ENCODE peak calls at places on chromosome 12, in ten cellular contexts. One of them, this sample, is unnamed.

GRCh38 chr12:46101121-46101869 is 110.9 kb upstream of the SCAF11 start:
- DNase-seq in Peyer's patch: no peak
- DNase-seq in COR-L47: peak; percentile 15
- DNase-seq in choroid plexus epithelial cell: no peak
- DNase-seq in breast epithelium: no peak
- DNase-seq in stomach: no peak
- DNase-seq in activated CD4-positive, CD25-positive, alpha-beta regulatory T cell treated with anti-CD3 and anti-CD28 coated beads, Interleukin-2, amount 50 U/mL, for 72 hours: no peak
- DNase-seq in tibial artery: no peak
- DNase-seq in AML-193: no peak
- DNase-seq in A172: peak; percentile 25
- DNase-seq in this sample: no peak

GRCh38 chr12:114666746-114667668 is 17.0 kb downstream of the TBX3 start:
- DNase-seq in breast epithelium: no peak
- DNase-seq in activated CD4-positive, CD25-positive, alpha-beta regulatory T cell treated with anti-CD3 and anti-CD28 coated beads, Interleukin-2, amount 50 U/mL, for 72 hours: no peak
- DNase-seq in Peyer's patch: no peak
- DNase-seq in choroid plexus epithelial cell: no peak
- DNase-seq in COR-L47: no peak
- DNase-seq in AML-193: no peak
- DNase-seq in A172: no peak
- DNase-seq in tibial artery: no peak
- DNase-seq in stomach: no peak
- DNase-seq in this sample: no peak

GRCh38 chr12:84862190-84862589 is 50.4 kb downstream of the SLC6A15 start:
- DNase-seq in breast epithelium: no peak
- DNase-seq in Peyer's patch: no peak
- DNase-seq in tibial artery: no peak
- DNase-seq in choroid plexus epithelial cell: no peak
- DNase-seq in stomach: no peak
- DNase-seq in A172: peak; percentile 4
- DNase-seq in COR-L47: no peak
- DNase-seq in AML-193: no peak
- DNase-seq in activated CD4-positive, CD25-positive, alpha-beta regulatory T cell treated with anti-CD3 and anti-CD28 coated beads, Interleukin-2, amount 50 U/mL, for 72 hours: no peak
- DNase-seq in this sample: no peak

GRCh38 chr12:111570090-111570961 is 28.8 kb downstream of the ATXN2 start:
- DNase-seq in activated CD4-positive, CD25-positive, alpha-beta regulatory T cell treated with anti-CD3 and anti-CD28 coated beads, Interleukin-2, amount 50 U/mL, for 72 hours: no peak
- DNase-seq in A172: peak; percentile 85
- DNase-seq in choroid plexus epithelial cell: peak; percentile 80
- DNase-seq in AML-193: no peak
- DNase-seq in breast epithelium: no peak
- DNase-seq in tibial artery: no peak
- DNase-seq in Peyer's patch: no peak
- DNase-seq in COR-L47: no peak
- DNase-seq in stomach: no peak
- DNase-seq in this sample: no peak

GRCh38 chr12:87280356-87280755 is 748.8 kb downstream of the C12orf50 start:
- DNase-seq in A172: no peak
- DNase-seq in activated CD4-positive, CD25-positive, alpha-beta regulatory T cell treated with anti-CD3 and anti-CD28 coated beads, Interleukin-2, amount 50 U/mL, for 72 hours: no peak
- DNase-seq in choroid plexus epithelial cell: no peak
- DNase-seq in COR-L47: no peak
- DNase-seq in stomach: no peak
- DNase-seq in Peyer's patch: no peak
- DNase-seq in breast epithelium: no peak
- DNase-seq in AML-193: no peak
- DNase-seq in tibial artery: no peak
- DNase-seq in this sample: no peak

GRCh38 chr12:109770861-109771670 is 57.4 kb downstream of the FAM222A start:
- DNase-seq in COR-L47: no peak
- DNase-seq in stomach: peak; percentile 17
- DNase-seq in Peyer's patch: no peak
- DNase-seq in breast epithelium: no peak
- DNase-seq in choroid plexus epithelial cell: no peak
- DNase-seq in AML-193: no peak
- DNase-seq in tibial artery: peak; percentile 39
- DNase-seq in A172: no peak
- DNase-seq in activated CD4-positive, CD25-positive, alpha-beta regulatory T cell treated with anti-CD3 and anti-CD28 coated beads, Interleukin-2, amount 50 U/mL, for 72 hours: peak; percentile 21
- DNase-seq in this sample: peak; percentile 23

GRCh38 chr12:54661048-54661447 is 12.9 kb upstream of the DCD start:
- DNase-seq in A172: no peak
- DNase-seq in breast epithelium: no peak
- DNase-seq in choroid plexus epithelial cell: no peak
- DNase-seq in activated CD4-positive, CD25-positive, alpha-beta regulatory T cell treated with anti-CD3 and anti-CD28 coated beads, Interleukin-2, amount 50 U/mL, for 72 hours: no peak
- DNase-seq in tibial artery: no peak
- DNase-seq in AML-193: no peak
- DNase-seq in stomach: no peak
- DNase-seq in Peyer's patch: no peak
- DNase-seq in COR-L47: no peak
- DNase-seq in this sample: no peak

GRCh38 chr12:105485321-105485910 is 154.9 kb downstream of the C12orf75 start:
- DNase-seq in choroid plexus epithelial cell: peak; percentile 94
- DNase-seq in COR-L47: no peak
- DNase-seq in AML-193: no peak
- DNase-seq in Peyer's patch: no peak
- DNase-seq in tibial artery: no peak
- DNase-seq in breast epithelium: no peak
- DNase-seq in A172: peak; percentile 67
- DNase-seq in stomach: no peak
- DNase-seq in activated CD4-positive, CD25-positive, alpha-beta regulatory T cell treated with anti-CD3 and anti-CD28 coated beads, Interleukin-2, amount 50 U/mL, for 72 hours: no peak
- DNase-seq in this sample: no peak

GRCh38 chr12:102396276-102396675 is 84.1 kb downstream of the IGF1 start:
- DNase-seq in A172: no peak
- DNase-seq in activated CD4-positive, CD25-positive, alpha-beta regulatory T cell treated with anti-CD3 and anti-CD28 coated beads, Interleukin-2, amount 50 U/mL, for 72 hours: no peak
- DNase-seq in choroid plexus epithelial cell: no peak
- DNase-seq in AML-193: no peak
- DNase-seq in stomach: no peak
- DNase-seq in Peyer's patch: no peak
- DNase-seq in tibial artery: no peak
- DNase-seq in COR-L47: no peak
- DNase-seq in breast epithelium: no peak
- DNase-seq in this sample: no peak

GRCh38 chr12:93300611-93301021 is 77.1 kb upstream of the NUDT4 start:
- DNase-seq in stomach: no peak
- DNase-seq in AML-193: no peak
- DNase-seq in choroid plexus epithelial cell: no peak
- DNase-seq in Peyer's patch: no peak
- DNase-seq in activated CD4-positive, CD25-positive, alpha-beta regulatory T cell treated with anti-CD3 and anti-CD28 coated beads, Interleukin-2, amount 50 U/mL, for 72 hours: no peak
- DNase-seq in A172: no peak
- DNase-seq in breast epithelium: no peak
- DNase-seq in tibial artery: no peak
- DNase-seq in COR-L47: no peak
- DNase-seq in this sample: no peak

GRCh38 chr12:66459944-66460482 is 157.7 kb downstream of the HELB start:
- DNase-seq in breast epithelium: no peak
- DNase-seq in activated CD4-positive, CD25-positive, alpha-beta regulatory T cell treated with anti-CD3 and anti-CD28 coated beads, Interleukin-2, amount 50 U/mL, for 72 hours: no peak
- DNase-seq in COR-L47: no peak
- DNase-seq in choroid plexus epithelial cell: no peak
- DNase-seq in Peyer's patch: no peak
- DNase-seq in stomach: no peak
- DNase-seq in AML-193: no peak
- DNase-seq in tibial artery: no peak
- DNase-seq in A172: no peak
- DNase-seq in this sample: no peak

GRCh38 chr12:133081408-133081806 is 684 bp downstream of the ZNF140 start:
- DNase-seq in AML-193: no peak
- DNase-seq in COR-L47: no peak
- DNase-seq in activated CD4-positive, CD25-positive, alpha-beta regulatory T cell treated with anti-CD3 and anti-CD28 coated beads, Interleukin-2, amount 50 U/mL, for 72 hours: no peak
- DNase-seq in A172: no peak
- DNase-seq in stomach: no peak
- DNase-seq in breast epithelium: no peak
- DNase-seq in tibial artery: no peak
- DNase-seq in choroid plexus epithelial cell: no peak
- DNase-seq in Peyer's patch: no peak
- DNase-seq in this sample: no peak

GRCh38 chr12:51470116-51470515 is 45.5 kb downstream of the SLC4A8 start:
- DNase-seq in A172: no peak
- DNase-seq in COR-L47: no peak
- DNase-seq in activated CD4-positive, CD25-positive, alpha-beta regulatory T cell treated with anti-CD3 and anti-CD28 coated beads, Interleukin-2, amount 50 U/mL, for 72 hours: no peak
- DNase-seq in tibial artery: no peak
- DNase-seq in breast epithelium: no peak
- DNase-seq in choroid plexus epithelial cell: no peak
- DNase-seq in stomach: no peak
- DNase-seq in Peyer's patch: no peak
- DNase-seq in AML-193: no peak
- DNase-seq in this sample: no peak

GRCh38 chr12:75585309-75585708 is 73.9 kb upstream of the KRR1 start:
- DNase-seq in A172: peak; percentile 83
- DNase-seq in activated CD4-positive, CD25-positive, alpha-beta regulatory T cell treated with anti-CD3 and anti-CD28 coated beads, Interleukin-2, amount 50 U/mL, for 72 hours: no peak
- DNase-seq in stomach: no peak
- DNase-seq in breast epithelium: no peak
- DNase-seq in COR-L47: no peak
- DNase-seq in choroid plexus epithelial cell: peak; percentile 74
- DNase-seq in AML-193: no peak
- DNase-seq in tibial artery: no peak
- DNase-seq in Peyer's patch: no peak
- DNase-seq in this sample: no peak

GRCh38 chr12:62834971-62835547 is 99.9 kb downstream of the PPM1H start:
- DNase-seq in activated CD4-positive, CD25-positive, alpha-beta regulatory T cell treated with anti-CD3 and anti-CD28 coated beads, Interleukin-2, amount 50 U/mL, for 72 hours: no peak
- DNase-seq in AML-193: no peak
- DNase-seq in Peyer's patch: no peak
- DNase-seq in choroid plexus epithelial cell: peak; percentile 51
- DNase-seq in A172: peak; percentile 73
- DNase-seq in COR-L47: no peak
- DNase-seq in stomach: no peak
- DNase-seq in breast epithelium: no peak
- DNase-seq in tibial artery: no peak
- DNase-seq in this sample: no peak

GRCh38 chr12:118034429-118035193 is 18.1 kb downstream of the RFC5 start:
- DNase-seq in breast epithelium: no peak
- DNase-seq in Peyer's patch: no peak
- DNase-seq in tibial artery: no peak
- DNase-seq in choroid plexus epithelial cell: peak; percentile 68
- DNase-seq in stomach: no peak
- DNase-seq in AML-193: no peak
- DNase-seq in activated CD4-positive, CD25-positive, alpha-beta regulatory T cell treated with anti-CD3 and anti-CD28 coated beads, Interleukin-2, amount 50 U/mL, for 72 hours: no peak
- DNase-seq in COR-L47: peak; percentile 26
- DNase-seq in A172: peak; percentile 45
- DNase-seq in this sample: no peak

GRCh38 chr12:49201595-49202295 is 12.9 kb upstream of the TUBA1A start:
- DNase-seq in breast epithelium: no peak
- DNase-seq in Peyer's patch: no peak
- DNase-seq in tibial artery: peak; percentile 28
- DNase-seq in COR-L47: peak; percentile 70
- DNase-seq in activated CD4-positive, CD25-positive, alpha-beta regulatory T cell treated with anti-CD3 and anti-CD28 coated beads, Interleukin-2, amount 50 U/mL, for 72 hours: no peak
- DNase-seq in choroid plexus epithelial cell: peak; percentile 91
- DNase-seq in AML-193: no peak
- DNase-seq in stomach: no peak
- DNase-seq in A172: peak; percentile 37
- DNase-seq in this sample: no peak

GRCh38 chr12:81080431-81080983 is 2.6 kb downstream of the ACSS3 start:
- DNase-seq in COR-L47: no peak
- DNase-seq in activated CD4-positive, CD25-positive, alpha-beta regulatory T cell treated with anti-CD3 and anti-CD28 coated beads, Interleukin-2, amount 50 U/mL, for 72 hours: no peak
- DNase-seq in choroid plexus epithelial cell: peak; percentile 86
- DNase-seq in tibial artery: no peak
- DNase-seq in Peyer's patch: no peak
- DNase-seq in AML-193: no peak
- DNase-seq in breast epithelium: no peak
- DNase-seq in A172: no peak
- DNase-seq in stomach: no peak
- DNase-seq in this sample: no peak

GRCh38 chr12:59808317-59808910 is 212.6 kb downstream of the SLC16A7 start:
- DNase-seq in tibial artery: no peak
- DNase-seq in breast epithelium: no peak
- DNase-seq in stomach: no peak
- DNase-seq in Peyer's patch: no peak
- DNase-seq in AML-193: peak; percentile 58
- DNase-seq in A172: peak; percentile 16
- DNase-seq in activated CD4-positive, CD25-positive, alpha-beta regulatory T cell treated with anti-CD3 and anti-CD28 coated beads, Interleukin-2, amount 50 U/mL, for 72 hours: no peak
- DNase-seq in COR-L47: peak; percentile 2
- DNase-seq in choroid plexus epithelial cell: peak; percentile 66
- DNase-seq in this sample: no peak

GRCh38 chr12:85825751-85826150 is 10.5 kb downstream of the RASSF9 start:
- DNase-seq in activated CD4-positive, CD25-positive, alpha-beta regulatory T cell treated with anti-CD3 and anti-CD28 coated beads, Interleukin-2, amount 50 U/mL, for 72 hours: no peak
- DNase-seq in breast epithelium: no peak
- DNase-seq in stomach: no peak
- DNase-seq in AML-193: no peak
- DNase-seq in choroid plexus epithelial cell: no peak
- DNase-seq in Peyer's patch: no peak
- DNase-seq in tibial artery: no peak
- DNase-seq in A172: peak; percentile 16
- DNase-seq in COR-L47: peak; percentile 68
- DNase-seq in this sample: no peak